ENCODE peak calls at places on chromosome 1, in five cellular contexts. O is NCI-H1092; H is NT2/D1; J is stimulated activated CD4-positive, alpha-beta T cell treated with anti-CD3 and anti-CD28 coated beads, Interleukin-15, amount 100 ng/mL, for 1 hour; D is adipocyte. N is an unnamed sample.

GRCh38 chr1:20216574-20216973 is 30.3 kb upstream of the PLA2G2C start:
- DNase-seq in H (no peak), J (no peak), D (no peak), O (no peak), N (no peak)

GRCh38 chr1:55272994-55273393 is 57.8 kb upstream of the USP24 start:
- DNase-seq in J (no peak), O (no peak), D (no peak), H (no peak), N (no peak)

GRCh38 chr1:241105118-241105517 is 251.9 kb downstream of the RGS7 start:
- DNase-seq in J (no peak), D (no peak), H (no peak), O (no peak), N (no peak)

GRCh38 chr1:244060117-244060516 is 9.0 kb downstream of the ZBTB18 start:
- DNase-seq in D (no peak), O (no peak), J (no peak), H (no peak), N (no peak)

GRCh38 chr1:95084317-95085176 is 11.8 kb upstream of the ALG14 start:
- DNase-seq in O (no peak), J (no peak), H (no peak), D (peak; percentile 56), N (no peak)

GRCh38 chr1:225926551-225927113 is 2.6 kb upstream of the PYCR2 start:
- DNase-seq in D (peak; percentile 15), O (no peak), H (no peak), J (no peak), N (no peak)

GRCh38 chr1:56397811-56398231 is 181.5 kb downstream of the PLPP3 start:
- DNase-seq in O (no peak), D (peak; percentile 79), H (no peak), J (no peak), N (no peak)

GRCh38 chr1:183824295-183824694 is 19.4 kb downstream of the RGL1 start:
- DNase-seq in O (no peak), D (no peak), J (no peak), H (no peak), N (no peak)

GRCh38 chr1:204108312-204109141 is 35.6 kb downstream of the SOX13 start:
- DNase-seq in H (peak; percentile 94), D (no peak), O (peak; percentile 90), J (no peak), N (no peak)

GRCh38 chr1:162904579-162904978 is 43.6 kb upstream of the CCDC190 start:
- DNase-seq in H (no peak), D (no peak), O (no peak), J (no peak), N (no peak)

GRCh38 chr1:5428391-5428790 is 563.8 kb downstream of the NPHP4 start:
- DNase-seq in J (no peak), D (no peak), H (no peak), O (no peak), N (no peak)

GRCh38 chr1:15525043-15525958 is 1.3 kb upstream of the CASP9 start:
- DNase-seq in J (no peak), H (no peak), O (no peak), D (no peak), N (no peak)

GRCh38 chr1:73860421-73860950 is 337.5 kb downstream of the LRRIQ3 start:
- DNase-seq in D (no peak), H (no peak), J (no peak), O (no peak), N (no peak)

GRCh38 chr1:192118881-192119280 is 39.4 kb upstream of the RGS18 start:
- DNase-seq in H (no peak), J (no peak), D (no peak), O (no peak), N (no peak)

GRCh38 chr1:152380932-152381331 is 21.1 kb upstream of the FLG2 start:
- DNase-seq in J (no peak), O (no peak), D (no peak), H (no peak), N (no peak)

GRCh38 chr1:183096889-183097288 is 73.7 kb downstream of the LAMC1 start:
- DNase-seq in O (no peak), H (no peak), D (peak; percentile 77), J (no peak), N (no peak)

GRCh38 chr1:235027076-235027861 is 101.4 kb downstream of the TOMM20 start:
- DNase-seq in D (no peak), H (no peak), O (no peak), J (no peak), N (no peak)

GRCh38 chr1:226678701-226679100 is 60.4 kb downstream of the ITPKB start:
- DNase-seq in D (no peak), O (no peak), J (no peak), H (no peak), N (no peak)